ENCODE peak calls at places on chromosomes 11 and 22, in nine cellular contexts. One of them, this sample, is unnamed.

GRCh38 chr11:125468025-125468424 is 28.0 kb downstream of the FEZ1 start:
- DNase-seq in HFF-Myc: no peak
- DNase-seq in KG1: no peak
- DNase-seq in M059J: no peak
- DNase-seq in hypothalamus: no peak
- DNase-seq in bronchial epithelial cell: no peak
- DNase-seq in DMS 273 treated with DMSO at 0.1 percent for 48 hours: no peak
- DNase-seq in left ventricle myocardium inferior: no peak
- DNase-seq in pons: no peak
- DNase-seq in this sample: no peak

GRCh38 chr22:39266398-39267030 is 21.7 kb upstream of the PDGFB start:
- DNase-seq in M059J: no peak
- DNase-seq in HFF-Myc: no peak
- DNase-seq in pons: peak
- DNase-seq in left ventricle myocardium inferior: no peak
- DNase-seq in hypothalamus: no peak
- DNase-seq in bronchial epithelial cell: peak
- DNase-seq in DMS 273 treated with DMSO at 0.1 percent for 48 hours: no peak
- DNase-seq in KG1: no peak
- DNase-seq in this sample: peak

GRCh38 chr11:75561426-75562047 is 516 bp upstream of the SERPINH1 start:
- DNase-seq in M059J: no peak
- DNase-seq in DMS 273 treated with DMSO at 0.1 percent for 48 hours: no peak
- DNase-seq in bronchial epithelial cell: no peak
- DNase-seq in KG1: no peak
- DNase-seq in hypothalamus: no peak
- DNase-seq in left ventricle myocardium inferior: no peak
- DNase-seq in HFF-Myc: no peak
- DNase-seq in pons: no peak
- DNase-seq in this sample: no peak

GRCh38 chr11:59429924-59430516 is 3.8 kb upstream of the OR5A2 start:
- DNase-seq in hypothalamus: no peak
- DNase-seq in KG1: peak
- DNase-seq in pons: peak
- DNase-seq in M059J: peak
- DNase-seq in DMS 273 treated with DMSO at 0.1 percent for 48 hours: no peak
- DNase-seq in bronchial epithelial cell: peak
- DNase-seq in HFF-Myc: peak
- DNase-seq in left ventricle myocardium inferior: no peak
- DNase-seq in this sample: peak

GRCh38 chr22:37971475-37972434 is 12.6 kb downstream of the SOX10 start:
- DNase-seq in hypothalamus: no peak
- DNase-seq in KG1: no peak
- DNase-seq in pons: peak
- DNase-seq in M059J: no peak
- DNase-seq in HFF-Myc: no peak
- DNase-seq in left ventricle myocardium inferior: no peak
- DNase-seq in bronchial epithelial cell: no peak
- DNase-seq in DMS 273 treated with DMSO at 0.1 percent for 48 hours: no peak
- DNase-seq in this sample: no peak

GRCh38 chr11:69926376-69927050 is 107.3 kb upstream of the FGF3 start:
- DNase-seq in pons: no peak
- DNase-seq in left ventricle myocardium inferior: no peak
- DNase-seq in M059J: no peak
- DNase-seq in hypothalamus: no peak
- DNase-seq in HFF-Myc: no peak
- DNase-seq in DMS 273 treated with DMSO at 0.1 percent for 48 hours: no peak
- DNase-seq in KG1: no peak
- DNase-seq in bronchial epithelial cell: no peak
- DNase-seq in this sample: no peak

GRCh38 chr11:116415095-116415494 is 357.7 kb downstream of the BUD13 start:
- DNase-seq in DMS 273 treated with DMSO at 0.1 percent for 48 hours: no peak
- DNase-seq in M059J: peak
- DNase-seq in HFF-Myc: no peak
- DNase-seq in hypothalamus: no peak
- DNase-seq in bronchial epithelial cell: no peak
- DNase-seq in pons: no peak
- DNase-seq in left ventricle myocardium inferior: no peak
- DNase-seq in KG1: no peak
- DNase-seq in this sample: no peak

GRCh38 chr11:123519055-123519796 is 89.2 kb downstream of the GRAMD1B start:
- DNase-seq in HFF-Myc: no peak
- DNase-seq in hypothalamus: no peak
- DNase-seq in left ventricle myocardium inferior: no peak
- DNase-seq in pons: peak
- DNase-seq in bronchial epithelial cell: peak
- DNase-seq in KG1: no peak
- DNase-seq in M059J: peak
- DNase-seq in DMS 273 treated with DMSO at 0.1 percent for 48 hours: no peak
- DNase-seq in this sample: no peak

GRCh38 chr22:39972656-39973055 is 12.5 kb downstream of the TMA7B start:
- DNase-seq in M059J: no peak
- DNase-seq in KG1: no peak
- DNase-seq in pons: no peak
- DNase-seq in left ventricle myocardium inferior: no peak
- DNase-seq in DMS 273 treated with DMSO at 0.1 percent for 48 hours: no peak
- DNase-seq in HFF-Myc: no peak
- DNase-seq in bronchial epithelial cell: no peak
- DNase-seq in hypothalamus: no peak
- DNase-seq in this sample: peak

GRCh38 chr22:38180841-38181452 is 683 bp downstream of the PLA2G6 start:
- DNase-seq in DMS 273 treated with DMSO at 0.1 percent for 48 hours: no peak
- DNase-seq in pons: peak
- DNase-seq in hypothalamus: peak
- DNase-seq in KG1: no peak
- DNase-seq in bronchial epithelial cell: peak
- DNase-seq in M059J: no peak
- DNase-seq in HFF-Myc: no peak
- DNase-seq in left ventricle myocardium inferior: peak
- DNase-seq in this sample: no peak

GRCh38 chr11:60563553-60564235 is 48.5 kb downstream of the MS4A13 start:
- DNase-seq in bronchial epithelial cell: peak
- DNase-seq in KG1: no peak
- DNase-seq in left ventricle myocardium inferior: no peak
- DNase-seq in DMS 273 treated with DMSO at 0.1 percent for 48 hours: no peak
- DNase-seq in pons: no peak
- DNase-seq in M059J: no peak
- DNase-seq in hypothalamus: no peak
- DNase-seq in HFF-Myc: peak
- DNase-seq in this sample: no peak

GRCh38 chr22:20549232-20549841 is 41.9 kb downstream of the MED15 start:
- DNase-seq in bronchial epithelial cell: no peak
- DNase-seq in KG1: no peak
- DNase-seq in hypothalamus: peak
- DNase-seq in left ventricle myocardium inferior: no peak
- DNase-seq in pons: no peak
- DNase-seq in HFF-Myc: no peak
- DNase-seq in M059J: no peak
- DNase-seq in DMS 273 treated with DMSO at 0.1 percent for 48 hours: peak
- DNase-seq in this sample: no peak

GRCh38 chr11:76706667-76707066 is 36.1 kb upstream of the LRRC32 start:
- DNase-seq in HFF-Myc: no peak
- DNase-seq in left ventricle myocardium inferior: no peak
- DNase-seq in KG1: no peak
- DNase-seq in bronchial epithelial cell: peak
- DNase-seq in M059J: no peak
- DNase-seq in hypothalamus: no peak
- DNase-seq in DMS 273 treated with DMSO at 0.1 percent for 48 hours: no peak
- DNase-seq in pons: no peak
- DNase-seq in this sample: no peak

GRCh38 chr11:5831196-5831829 is 10.4 kb downstream of the OR52E6 start:
- DNase-seq in pons: no peak
- DNase-seq in DMS 273 treated with DMSO at 0.1 percent for 48 hours: no peak
- DNase-seq in hypothalamus: no peak
- DNase-seq in M059J: peak
- DNase-seq in left ventricle myocardium inferior: no peak
- DNase-seq in bronchial epithelial cell: no peak
- DNase-seq in KG1: no peak
- DNase-seq in HFF-Myc: no peak
- DNase-seq in this sample: no peak